ENCODE peak calls at places on chromosomes 13 and 19, in four cellular contexts. U is GM12878, B is K562, E is HepG2. T is an unnamed sample.

GRCh38 chr13:42001580-42001979 is 40.7 kb upstream of the VWA8 start:
- DNase-seq in U (no peak), B (peak), E (no peak), T (peak)

GRCh38 chr19:11530432-11530831 is 1.5 kb upstream of the ECSIT start:
- DNase-seq in U (no peak), B (peak), E (peak), T (peak)

GRCh38 chr13:76991432-76991795 is 467 bp upstream of the CLN5 start:
- DNase-seq in U (peak), B (no peak), E (no peak), T (no peak)

GRCh38 chr13:78978381-78978998 is 319.5 kb upstream of the OBI1 start:
- DNase-seq in U (peak), B (peak), E (peak), T (peak)

GRCh38 chr13:114208134-114208533 is 26.6 kb upstream of the CDC16 start:
- DNase-seq in U (no peak), B (no peak), E (no peak), T (no peak)

GRCh38 chr13:59771272-59771671 is 392.5 kb downstream of the DIAPH3 start:
- DNase-seq in U (no peak), B (peak), E (peak), T (peak)

GRCh38 chr19:41882568-41883462 is at the start of gene ARHGEF1:
- DNase-seq in U (no peak), B (peak), E (no peak), T (no peak)

GRCh38 chr13:99085139-99085845 is 107.4 kb upstream of the DOCK9 start:
- DNase-seq in U (no peak), B (peak), E (no peak), T (no peak)

GRCh38 chr13:38564751-38565150 is 122.1 kb upstream of the FREM2 start:
- DNase-seq in U (no peak), B (no peak), E (no peak), T (no peak)
- TF ChIP-seq RAD21 in U (no peak), B (no peak), E (no peak), T (no peak)

GRCh38 chr19:46426035-46426505 is 2.7 kb downstream of the PNMA8C start:
- DNase-seq in U (no peak), B (no peak), E (peak), T (peak)

GRCh38 chr19:46426506-46427162 is 2.1 kb downstream of the PNMA8C start:
- DNase-seq in U (no peak), B (peak), E (peak), T (peak)

GRCh38 chr19:46427518-46427917 is 1.2 kb downstream of the PNMA8C start:
- DNase-seq in U (no peak), B (no peak), E (no peak), T (no peak)

GRCh38 chr19:46429999-46430398 is 1.3 kb upstream of the PNMA8C start:
- DNase-seq in U (no peak), B (no peak), E (no peak), T (no peak)

DNA sequence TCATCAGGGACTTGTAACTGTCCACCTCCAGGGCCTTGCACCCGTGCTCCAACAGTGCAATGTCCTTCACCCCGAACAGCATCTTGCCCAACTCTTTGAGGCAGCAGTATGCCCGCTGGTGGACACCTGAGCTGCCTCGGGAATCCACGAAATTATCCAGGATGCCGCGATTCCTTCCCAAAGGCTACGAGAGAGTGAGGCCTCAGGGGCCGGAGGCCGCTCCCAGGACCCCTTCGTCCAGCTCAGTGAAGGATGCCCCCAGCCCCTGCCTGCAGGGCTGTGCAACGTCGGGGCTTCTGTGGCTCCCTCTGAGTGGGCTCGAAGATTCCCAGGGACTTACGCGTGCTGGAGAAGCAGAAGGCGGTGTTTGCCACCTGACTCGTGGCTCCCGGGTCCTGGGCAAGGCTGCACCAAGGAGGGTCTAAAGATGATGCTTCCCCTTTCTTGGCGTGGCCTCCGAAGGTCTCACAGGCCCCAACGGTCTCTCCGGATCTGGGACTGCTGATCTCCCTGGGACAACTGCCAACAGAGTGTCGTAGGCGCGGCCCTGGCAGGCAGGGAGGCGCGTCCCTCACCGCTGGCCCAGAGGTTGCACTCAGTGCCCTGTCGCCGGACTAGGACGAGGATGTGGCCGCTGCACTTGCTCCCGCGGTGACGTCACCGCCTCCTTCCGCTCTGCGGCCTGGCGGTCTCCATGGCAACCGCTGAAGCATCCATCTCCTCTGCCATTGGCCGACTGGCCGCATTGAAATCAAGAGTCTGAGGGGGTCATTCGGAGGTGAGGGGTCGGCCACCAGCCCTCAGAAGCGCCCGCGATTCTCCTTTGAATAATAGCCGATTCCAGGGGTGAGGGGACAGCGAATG is at the start of gene PNMA8C:
- DNase-seq in U (no peak), B (peak), E (no peak), T (no peak)
- TF ChIP-seq MYC in U (no peak), B (no peak), E (no peak), T (no peak)

GRCh38 chr13:53191091-53191490 is 162.5 kb downstream of the OLFM4 start:
- DNase-seq in U (no peak), B (no peak), E (no peak), T (no peak)
- TF ChIP-seq RAD21 in U (no peak), B (no peak), E (no peak), T (no peak)

GRCh38 chr19:29795882-29796523 is 15.8 kb upstream of the CCNE1 start:
- DNase-seq in U (no peak), B (no peak), E (no peak), T (no peak)
- TF ChIP-seq MYC in U (no peak), B (no peak), E (no peak), T (no peak)

T was measured in A549.